ENCODE peak calls at places on chromosomes 3 and 15, in seven cellular contexts. I is GM13977; U is stimulated activated effector memory CD8-positive, alpha-beta T cell treated with anti-CD3 and anti-CD28 coated beads, Interleukin-12 subunit alpha, Interleukin-12 subunit beta, amount 100 ng/mL, for 72 hours; P is T-helper 1 cell; W is endodermal cell; B is NCI-H1092; Q is effector memory CD4-positive, alpha-beta T cell. E is an unnamed sample.

GRCh38 chr3:186506846-186507245 is 37.3 kb downstream of the CRYGS start:
- DNase-seq in B (no peak), P (no peak), Q (no peak), I (no peak), W (no peak), U (no peak), E (no peak)

GRCh38 chr3:189625071-189625470 is 6.1 kb upstream of the TP63 start:
- DNase-seq in I (no peak), B (no peak), P (no peak), U (no peak), W (no peak), Q (no peak), E (no peak)

GRCh38 chr3:160455846-160456245 is 6.3 kb upstream of the TRIM59 start:
- DNase-seq in U (no peak), W (no peak), I (no peak), P (no peak), B (no peak), Q (no peak), E (no peak)

GRCh38 chr3:53175613-53176537 is 14.9 kb downstream of the PRKCD start:
- DNase-seq in B (no peak), P (no peak), I (no peak), W (no peak), Q (no peak), U (no peak), E (no peak)

GRCh38 chr3:8658326-8659212 is 14.0 kb upstream of the SSUH2 start:
- DNase-seq in B (no peak), W (peak), Q (no peak), P (no peak), I (peak), U (no peak), E (peak)

GRCh38 chr15:60585743-60586708 is 107.1 kb upstream of the ICE2 start:
- DNase-seq in P (peak), B (peak), U (no peak), I (peak), W (peak), Q (peak), E (peak)

GRCh38 chr15:31497838-31498237 is 171.2 kb downstream of the KLF13 start:
- DNase-seq in U (no peak), W (no peak), Q (no peak), B (no peak), P (no peak), I (no peak), E (no peak)

GRCh38 chr3:23552506-23552905 is 253.2 kb upstream of the UBE2E1 start:
- DNase-seq in P (no peak), I (no peak), Q (no peak), B (no peak), W (no peak), U (no peak), E (no peak)

GRCh38 chr3:38647217-38647970 is 2.1 kb downstream of the SCN5A start:
- DNase-seq in Q (no peak), B (no peak), I (no peak), U (no peak), W (peak), P (no peak), E (no peak)

GRCh38 chr15:29570931-29571727 is 251.1 kb downstream of the TJP1 start:
- DNase-seq in W (peak), B (no peak), P (no peak), Q (no peak), U (no peak), I (no peak), E (no peak)